ENCODE peak calls at places on chromosome 15, in four cellular contexts. One of them, this sample, is unnamed.

GRCh38 chr15:92095691-92096090 is 242.2 kb downstream of the SLCO3A1 start:
- DNase-seq in GM12878: no peak
- DNase-seq in K562: no peak
- DNase-seq in HepG2: no peak
- DNase-seq in this sample: no peak

GRCh38 chr15:41043276-41043675 is 72.8 kb downstream of the INO80 start:
- DNase-seq in GM12878: no peak
- DNase-seq in K562: no peak
- DNase-seq in HepG2: peak
- DNase-seq in this sample: no peak

GRCh38 chr15:31291048-31291578 is 35.5 kb upstream of the KLF13 start:
- DNase-seq in GM12878: no peak
- DNase-seq in K562: no peak
- DNase-seq in HepG2: no peak
- DNase-seq in this sample: no peak

GRCh38 chr15:45225506-45226273 is 26.3 kb upstream of the SLC28A2 start:
- DNase-seq in GM12878: no peak
- DNase-seq in K562: peak
- DNase-seq in HepG2: peak
- DNase-seq in this sample: peak

GRCh38 chr15:38129531-38130199 is 123.0 kb upstream of the SPRED1 start:
- DNase-seq in GM12878: peak
- DNase-seq in K562: peak
- DNase-seq in HepG2: no peak
- DNase-seq in this sample: no peak

GRCh38 chr15:88586401-88587162 is 34.6 kb upstream of the AEN start:
- DNase-seq in GM12878: no peak
- DNase-seq in K562: no peak
- DNase-seq in HepG2: no peak
- DNase-seq in this sample: no peak

GRCh38 chr15:40803688-40804087 is 3.2 kb upstream of the ZFYVE19 start:
- DNase-seq in GM12878: no peak
- DNase-seq in K562: no peak
- DNase-seq in HepG2: no peak
- DNase-seq in this sample: no peak

GRCh38 chr15:38685686-38686339 is 121.2 kb upstream of the RASGRP1 start:
- DNase-seq in GM12878: no peak
- DNase-seq in K562: no peak
- DNase-seq in HepG2: no peak
- DNase-seq in this sample: no peak

GRCh38 chr15:98842192-98842972 is 165.2 kb downstream of the PGPEP1L start:
- DNase-seq in GM12878: no peak
- DNase-seq in K562: no peak
- DNase-seq in HepG2: peak
- DNase-seq in this sample: no peak

GRCh38 chr15:42315435-42316020 is 42.3 kb upstream of the TMEM87A start:
- DNase-seq in GM12878: no peak
- DNase-seq in K562: no peak
- DNase-seq in HepG2: no peak
- DNase-seq in this sample: no peak

GRCh38 chr15:83848315-83849050 is 194.6 kb downstream of the ADAMTSL3 start:
- DNase-seq in GM12878: no peak
- DNase-seq in K562: no peak
- DNase-seq in HepG2: no peak
- DNase-seq in this sample: no peak
- TF ChIP-seq TCF7 in GM12878: no peak
- TF ChIP-seq TCF7 in K562: no peak
- TF ChIP-seq TCF7 in HepG2: no peak
- TF ChIP-seq TCF7 in this sample: no peak

DNA sequence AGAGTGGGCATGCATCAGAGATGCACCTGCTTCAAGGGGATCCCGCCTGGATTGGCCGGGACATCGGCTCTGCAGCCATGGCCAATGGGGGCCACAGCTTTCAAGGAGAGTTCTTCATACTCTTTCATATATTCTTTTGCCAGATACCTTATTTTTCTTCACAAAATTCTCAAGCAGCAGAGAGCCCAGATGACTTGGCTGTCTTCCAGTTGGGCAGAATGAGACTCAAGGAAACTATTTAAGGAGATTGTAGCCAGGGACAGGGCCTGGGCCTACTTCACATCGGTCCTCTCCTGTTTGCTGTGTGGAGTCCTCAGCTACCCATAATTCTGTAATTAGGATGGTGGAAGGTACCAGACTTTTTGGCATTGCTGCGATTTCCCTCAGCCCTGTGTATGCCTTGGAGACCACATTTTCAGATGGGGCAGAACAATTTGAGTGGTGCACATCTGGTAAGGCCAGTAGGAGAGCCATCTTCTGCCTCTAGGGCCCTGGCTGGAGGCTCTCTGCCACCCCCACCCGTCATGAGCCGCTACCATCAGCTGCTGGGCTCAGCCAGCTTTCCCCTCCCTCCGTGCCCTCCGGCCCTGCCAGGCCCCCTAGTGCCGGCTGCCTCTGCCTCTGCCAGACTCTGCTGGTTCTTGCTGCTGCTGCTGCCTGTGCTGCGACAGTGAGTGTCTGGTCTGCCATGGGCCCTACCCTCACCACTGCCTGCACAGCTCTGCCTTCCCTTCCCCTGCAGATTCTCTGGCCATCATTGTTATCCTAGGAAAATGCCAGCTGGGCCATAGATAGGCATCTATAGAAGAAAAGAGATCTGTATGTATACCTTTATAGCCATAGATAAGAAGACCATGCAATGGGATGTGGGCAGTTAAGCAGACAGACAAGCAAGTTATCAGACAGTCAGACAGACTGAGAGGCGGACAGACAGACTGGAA is 6.7 kb downstream of the PLIN1 start:
- DNase-seq in GM12878: no peak
- DNase-seq in K562: no peak
- DNase-seq in HepG2: no peak
- DNase-seq in this sample: no peak
- TF ChIP-seq SP1 in GM12878: no peak
- TF ChIP-seq SP1 in K562: no peak
- TF ChIP-seq SP1 in HepG2: no peak
- TF ChIP-seq SP1 in this sample: no peak

DNA sequence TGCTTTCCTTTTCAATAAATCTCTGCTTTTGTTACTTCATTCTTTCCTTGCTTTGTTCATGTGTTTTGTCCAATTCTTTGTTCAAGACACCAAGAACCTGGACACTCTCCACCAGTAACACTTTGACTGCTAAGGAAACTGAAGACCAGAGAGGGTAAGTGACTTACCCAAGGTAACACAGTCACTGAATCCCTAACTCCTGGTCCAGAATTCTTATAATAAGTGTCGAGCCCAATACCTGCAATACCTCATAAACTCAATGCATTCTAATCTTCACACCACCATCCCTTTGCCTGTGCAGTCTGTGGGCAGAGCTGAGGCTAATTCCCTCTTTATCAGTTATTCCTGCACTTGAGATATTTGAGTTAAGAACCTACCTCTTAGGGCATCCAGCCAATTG is 237.8 kb downstream of the UACA start:
- DNase-seq in GM12878: no peak
- DNase-seq in K562: no peak
- DNase-seq in HepG2: no peak
- DNase-seq in this sample: no peak
- TF ChIP-seq ESRRA in GM12878: no peak
- TF ChIP-seq ESRRA in K562: no peak
- TF ChIP-seq ESRRA in HepG2: no peak
- TF ChIP-seq ESRRA in this sample: no peak

GRCh38 chr15:101445562-101446526 is 43.7 kb downstream of the PCSK6 start:
- DNase-seq in GM12878: no peak
- DNase-seq in K562: peak
- DNase-seq in HepG2: peak
- DNase-seq in this sample: no peak

GRCh38 chr15:101445109-101445508 is 44.4 kb downstream of the PCSK6 start:
- DNase-seq in GM12878: no peak
- DNase-seq in K562: no peak
- DNase-seq in HepG2: no peak
- DNase-seq in this sample: no peak

GRCh38 chr15:101447561-101448071 is 41.9 kb downstream of the PCSK6 start:
- DNase-seq in GM12878: no peak
- DNase-seq in K562: no peak
- DNase-seq in HepG2: no peak
- DNase-seq in this sample: no peak

GRCh38 chr15:101447168-101447533 is 42.4 kb downstream of the PCSK6 start:
- DNase-seq in GM12878: no peak
- DNase-seq in K562: no peak
- DNase-seq in HepG2: no peak
- DNase-seq in this sample: no peak

DNA sequence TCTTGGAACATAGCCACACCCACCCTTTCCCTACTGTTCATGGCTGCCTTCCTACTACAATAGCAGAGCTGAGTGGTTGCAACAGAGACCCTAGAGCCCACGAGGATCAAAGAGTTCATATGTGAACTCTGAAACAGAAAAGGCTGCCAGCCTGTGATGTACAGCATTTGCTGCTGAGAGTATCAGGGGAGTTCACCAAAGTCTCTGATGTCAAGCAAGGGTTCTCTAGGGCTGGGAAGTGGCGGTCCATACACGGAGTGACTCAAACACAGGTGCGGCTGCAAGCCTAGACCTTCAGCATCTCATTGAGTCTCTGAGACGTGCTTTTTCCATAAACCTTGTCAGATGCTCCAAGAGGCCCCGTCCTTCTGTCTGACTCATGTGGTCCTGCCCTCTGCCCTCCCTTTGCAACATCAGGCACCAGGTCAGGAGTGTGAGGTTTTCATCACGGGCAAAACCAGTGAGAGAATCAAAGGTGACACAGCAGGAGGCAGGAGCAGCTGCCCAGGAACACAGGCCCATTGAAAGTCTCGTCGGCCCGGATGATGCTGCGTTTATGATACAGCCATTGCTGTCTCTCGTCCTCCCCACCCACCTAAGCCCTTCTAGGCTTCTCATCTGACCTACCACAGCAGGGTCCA is 42.9 kb downstream of the PCSK6 start:
- DNase-seq in GM12878: no peak
- DNase-seq in K562: no peak
- DNase-seq in HepG2: peak
- DNase-seq in this sample: no peak
- TF ChIP-seq TCF7 in GM12878: no peak
- TF ChIP-seq TCF7 in K562: no peak
- TF ChIP-seq TCF7 in HepG2: peak
- TF ChIP-seq TCF7 in this sample: no peak

DNA sequence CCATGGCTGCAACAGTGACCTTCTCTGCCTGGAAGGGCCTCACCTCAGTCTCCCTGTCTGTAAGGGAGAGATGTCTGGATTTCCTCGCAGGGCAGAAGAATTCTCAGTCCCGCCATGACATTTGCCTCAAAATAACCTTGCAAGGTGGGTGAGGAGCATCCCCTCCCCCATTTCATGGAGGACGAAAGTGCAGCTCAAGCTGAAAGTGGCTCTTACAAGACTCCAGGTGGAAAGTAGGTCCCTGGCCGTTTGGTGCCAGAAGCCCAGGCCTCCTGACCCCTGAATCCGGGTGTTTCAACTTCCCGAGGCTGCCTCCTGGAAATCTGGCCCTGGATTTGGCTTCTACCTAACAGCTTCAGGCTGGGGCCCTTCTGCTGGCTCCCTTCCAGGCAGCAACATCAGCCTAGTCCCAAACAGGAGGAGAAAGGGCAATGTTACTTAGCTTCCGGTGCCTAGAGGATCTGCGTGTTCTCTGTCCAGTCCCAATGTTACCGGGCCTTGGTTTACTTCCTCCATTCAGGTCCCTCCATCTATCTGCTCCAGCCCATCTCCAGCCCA is 769 bp upstream of the CSPG4 start:
- DNase-seq in GM12878: no peak
- DNase-seq in K562: no peak
- DNase-seq in HepG2: no peak
- DNase-seq in this sample: peak
- TF ChIP-seq SP1 in GM12878: no peak
- TF ChIP-seq SP1 in K562: no peak
- TF ChIP-seq SP1 in HepG2: no peak
- TF ChIP-seq SP1 in this sample: no peak